ENCODE peak calls at places on chromosomes 6 and 20, in four cellular contexts. K is OCI-LY7, R is Caco-2, U is BE2C. X is an unnamed sample.
A peak's percentile ranks its signal among the peaks of the same experiment; 100 is the strongest.

GRCh38 chr6:54805077-54805476 is 41.5 kb upstream of the FAM83B start:
- DNase-seq in K (no peak), R (peak; percentile 43), U (no peak), X (no peak)

GRCh38 chr6:69019832-69020231 is 384.8 kb downstream of the ADGRB3 start:
- DNase-seq in R (no peak), U (no peak), K (no peak), X (no peak)

GRCh38 chr6:111784423-111784822 is 88.8 kb downstream of the FYN start:
- DNase-seq in K (no peak), R (no peak), U (no peak), X (peak; percentile 42)

GRCh38 chr6:16318538-16318937 is 80.2 kb downstream of the GMPR start:
- DNase-seq in K (no peak), U (no peak), R (no peak), X (peak; percentile 91)

GRCh38 chr6:7773322-7773721 is 47.4 kb downstream of the BMP6 start:
- DNase-seq in K (no peak), R (no peak), U (no peak), X (no peak)

GRCh38 chr6:119459207-119459974 is 109.8 kb upstream of the MAN1A1 start:
- DNase-seq in K (peak; percentile 31), U (no peak), R (no peak), X (no peak)

GRCh38 chr20:11015440-11015839 is 341.6 kb upstream of the JAG1 start:
- DNase-seq in U (no peak), K (no peak), R (no peak), X (no peak)

GRCh38 chr6:25056130-25056529 is 120.4 kb upstream of the RIPOR2 start:
- DNase-seq in U (no peak), K (peak; percentile 51), R (no peak), X (no peak)

GRCh38 chr6:116217069-116217468 is 36.8 kb downstream of the TSPYL4 start:
- DNase-seq in K (peak; percentile 45), R (no peak), U (no peak), X (peak; percentile 55)

GRCh38 chr20:63705232-63706026 is 2.3 kb downstream of the ARFRP1 start:
- DNase-seq in K (no peak), R (no peak), U (no peak), X (no peak)

GRCh38 chr6:82875573-82876185 is 190.0 kb downstream of the UBE3D start:
- DNase-seq in U (no peak), K (no peak), R (no peak), X (no peak)

GRCh38 chr20:32456869-32457421 is 98.8 kb downstream of the ASXL1 start:
- DNase-seq in K (peak; percentile 66), R (no peak), U (peak; percentile 95), X (peak; percentile 75)
- H3K4me3 ChIP-seq in K (peak overlapping the region; percentile 24), R (no peak overlapping the region), U (peak overlapping the region; percentile 48), X (peak overlapping the region; percentile 61)

GRCh38 chr20:23349338-23350006 is 1.1 kb upstream of the NXT1 start:
- DNase-seq in R (no peak), K (no peak), U (no peak), X (peak; percentile 68)
- H3K4me3 ChIP-seq in R (peak overlapping the region; percentile 98), K (peak overlapping the region; percentile 97), U (peak overlapping the region; percentile 98), X (peak overlapping the region; percentile 92)

GRCh38 chr6:43393597-43393996 is 24.1 kb upstream of the ZNF318 start:
- DNase-seq in U (no peak), K (no peak), R (no peak), X (no peak)
- H3K4me3 ChIP-seq in U (no peak overlapping the region), K (no peak overlapping the region), R (no peak overlapping the region), X (no peak overlapping the region)

DNA sequence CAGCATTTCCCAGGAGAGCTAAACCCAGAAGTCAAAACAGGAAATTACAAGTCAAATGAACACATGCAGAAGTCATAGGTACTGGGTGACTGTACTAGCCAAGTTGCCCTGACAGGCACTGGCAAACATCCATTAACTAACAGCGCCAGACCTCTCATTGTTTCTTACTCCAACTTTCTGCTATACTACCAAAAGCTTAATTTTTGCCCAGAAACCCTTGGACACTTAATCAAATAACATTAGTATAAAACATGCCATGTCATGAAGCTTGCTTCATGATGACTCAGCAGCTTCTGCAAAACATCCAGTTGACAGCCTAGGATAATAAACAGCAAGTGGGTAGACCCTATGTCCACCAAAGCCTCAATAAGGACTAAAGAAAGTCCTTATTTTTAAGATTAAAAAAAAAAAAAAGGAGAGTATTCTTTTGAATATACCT is 3.5 kb downstream of the NUP153 start:
- DNase-seq in K (peak; percentile 52), U (peak; percentile 60), R (no peak), X (no peak)
- H3K4me3 ChIP-seq in K (peak overlapping the region; percentile 100), U (peak overlapping the region; percentile 75), R (no peak overlapping the region), X (no peak overlapping the region)